ENCODE peak calls at places on chromosomes 2 and 18, in five cellular contexts. F is stromal cell of bone marrow; S is GM20000; U is activated CD4-positive, alpha-beta T cell treated with anti-CD3 and anti-CD28 coated beads for 24 hours; H is left cardiac atrium. O is an unnamed sample.

GRCh38 chr18:1528447-1528846 is 623.8 kb downstream of the ADCYAP1 start:
- DNase-seq in F (no peak), S (no peak), U (no peak), H (no peak), O (no peak)

GRCh38 chr2:179302764-179303561 is 38.3 kb upstream of the SESTD1 start:
- DNase-seq in F (peak), S (no peak), U (no peak), H (no peak), O (no peak)

GRCh38 chr2:122433123-122433754 is 677.8 kb downstream of the TSN start:
- DNase-seq in F (no peak), S (no peak), U (no peak), H (no peak), O (no peak)

GRCh38 chr2:172434821-172435607 is 7.6 kb downstream of the ITGA6 start:
- DNase-seq in F (no peak), S (no peak), U (no peak), H (no peak), O (no peak)

GRCh38 chr2:159545080-159545479 is 71.3 kb downstream of the BAZ2B start:
- DNase-seq in F (no peak), S (no peak), U (no peak), H (no peak), O (no peak)

GRCh38 chr2:2763351-2763997 is 432.4 kb upstream of the MYT1L start:
- DNase-seq in F (no peak), S (no peak), U (no peak), H (no peak), O (no peak)

GRCh38 chr2:234488913-234489451 is 7.9 kb downstream of the ARL4C start:
- DNase-seq in F (no peak), S (peak), U (no peak), H (no peak), O (no peak)

GRCh38 chr18:26510337-26510736 is 38.0 kb downstream of the KCTD1 start:
- DNase-seq in F (no peak), S (no peak), U (no peak), H (no peak), O (no peak)

GRCh38 chr18:21777814-21778213 is 37.2 kb downstream of the MIB1 start:
- DNase-seq in F (no peak), S (peak), U (no peak), H (no peak), O (no peak)

GRCh38 chr2:164657129-164657528 is 35.8 kb upstream of the GRB14 start:
- DNase-seq in F (peak), S (no peak), U (no peak), H (no peak), O (no peak)

GRCh38 chr2:17975401-17975800 is 96.9 kb downstream of the KCNS3 start:
- DNase-seq in F (no peak), S (no peak), U (no peak), H (no peak), O (no peak)

GRCh38 chr2:5125017-5125730 is 567.0 kb upstream of the SOX11 start:
- DNase-seq in F (no peak), S (no peak), U (no peak), H (no peak), O (no peak)

GRCh38 chr2:205683179-205683978 is 1.1 kb downstream of the NRP2 start:
- DNase-seq in F (no peak), S (no peak), U (no peak), H (no peak), O (no peak)

GRCh38 chr2:147763861-147764260 is 81.0 kb upstream of the ACVR2A start:
- DNase-seq in F (no peak), S (no peak), U (no peak), H (no peak), O (no peak)

GRCh38 chr2:240589850-240590525 is 3.5 kb downstream of the CAPN10 start:
- DNase-seq in F (no peak), S (no peak), U (no peak), H (peak), O (no peak)

GRCh38 chr2:197296861-197297260 is 13.7 kb downstream of the ANKRD44 start:
- DNase-seq in F (no peak), S (no peak), U (no peak), H (no peak), O (no peak)

GRCh38 chr2:108288534-108289106 is at the start of gene SULT1C2:
- DNase-seq in F (no peak), S (no peak), U (no peak), H (peak), O (no peak)

GRCh38 chr2:173983414-173983871 is 18.3 kb upstream of the SP3 start:
- DNase-seq in F (peak), S (no peak), U (no peak), H (no peak), O (peak)

GRCh38 chr18:46705521-46705920 is 48.5 kb upstream of the LOXHD1 start:
- DNase-seq in F (no peak), S (no peak), U (no peak), H (no peak), O (no peak)

GRCh38 chr2:143560724-143561123 is 431.5 kb downstream of the ARHGAP15 start:
- DNase-seq in F (no peak), S (no peak), U (no peak), H (no peak), O (no peak)

GRCh38 chr2:200350796-200351195 is 44.3 kb downstream of the SPATS2L start:
- DNase-seq in F (no peak), S (no peak), U (no peak), H (no peak), O (peak)

GRCh38 chr2:137706786-137707613 is 257.3 kb upstream of the HNMT start:
- DNase-seq in F (no peak), S (no peak), U (no peak), H (no peak), O (no peak)

GRCh38 chr2:74462054-74462785 is 3.0 kb downstream of the MOGS start:
- DNase-seq in F (no peak), S (no peak), U (no peak), H (no peak), O (no peak)

O was measured in fibroblast of the conjunctiva.